ENCODE peak calls at places on chromosomes 13 and 19, in seven cellular contexts. A, H, Z, J, G, Y and D are unnamed samples.

GRCh38 chr19:11242864-11243797 is 3.7 kb downstream of the ANGPTL8 start:
- DNase-seq in A (peak), H (peak), Z (peak), J (peak), G (peak), Y (peak), D (peak)

GRCh38 chr19:7864719-7865074 is 9.5 kb downstream of the PRR36 start:
- DNase-seq in A (no peak), H (no peak), Z (no peak), J (no peak), G (no peak), Y (no peak), D (no peak)

GRCh38 chr19:30272554-30272953 is 99.6 kb upstream of the ZNF536 start:
- DNase-seq in A (no peak), H (no peak), Z (no peak), J (no peak), G (no peak), Y (no peak), D (no peak)

GRCh38 chr13:24232037-24232436 is 71.5 kb downstream of the SPATA13 start:
- DNase-seq in A (no peak), H (no peak), Z (no peak), J (no peak), G (no peak), Y (no peak), D (no peak)

GRCh38 chr19:53432088-53432661 is 391 bp downstream of the ZNF761 start:
- DNase-seq in A (peak), H (peak), Z (no peak), J (peak), G (peak), Y (no peak), D (no peak)

GRCh38 chr19:1263198-1263597 is 5.9 kb upstream of the CIRBP start:
- DNase-seq in A (no peak), H (no peak), Z (no peak), J (no peak), G (no peak), Y (no peak), D (no peak)

GRCh38 chr19:55398200-55398947 is 9.2 kb downstream of the UBE2S start:
- DNase-seq in A (no peak), H (no peak), Z (no peak), J (no peak), G (no peak), Y (no peak), D (no peak)

GRCh38 chr19:807627-808175 is 10.4 kb downstream of the PTBP1 start:
- DNase-seq in A (no peak), H (no peak), Z (no peak), J (no peak), G (no peak), Y (no peak), D (no peak)

GRCh38 chr19:49481020-49481683 is 6.3 kb upstream of the RPL13A start:
- DNase-seq in A (no peak), H (no peak), Z (peak), J (no peak), G (no peak), Y (no peak), D (no peak)

GRCh38 chr13:44439615-44440014 is 66.0 kb downstream of the SERP2 start:
- DNase-seq in A (no peak), H (no peak), Z (no peak), J (no peak), G (no peak), Y (no peak), D (no peak)

GRCh38 chr13:21347753-21348318 is 111.3 kb downstream of the ZDHHC20 start:
- DNase-seq in A (no peak), H (peak), Z (peak), J (no peak), G (no peak), Y (no peak), D (no peak)

GRCh38 chr13:73767747-73768315 is 366.4 kb downstream of the KLF12 start:
- DNase-seq in A (no peak), H (peak), Z (no peak), J (peak), G (no peak), Y (no peak), D (no peak)

GRCh38 chr13:102517959-102518358 is 78.8 kb upstream of the TPP2 start:
- DNase-seq in A (no peak), H (no peak), Z (no peak), J (no peak), G (no peak), Y (no peak), D (no peak)

GRCh38 chr19:4583961-4584669 is 24.6 kb upstream of the SEMA6B start:
- DNase-seq in A (no peak), H (peak), Z (peak), J (peak), G (no peak), Y (no peak), D (peak)

GRCh38 chr19:463483-464130 is 2.8 kb upstream of the SHC2 start:
- DNase-seq in A (no peak), H (no peak), Z (no peak), J (no peak), G (no peak), Y (no peak), D (no peak)

GRCh38 chr13:50511877-50512332 is 331.6 kb downstream of the DLEU7 start:
- DNase-seq in A (no peak), H (no peak), Z (no peak), J (no peak), G (no peak), Y (no peak), D (no peak)

GRCh38 chr13:97258801-97259200 is 36.7 kb downstream of the MBNL2 start:
- DNase-seq in A (no peak), H (no peak), Z (no peak), J (no peak), G (no peak), Y (no peak), D (no peak)

GRCh38 chr19:5811117-5811516 is 6.2 kb downstream of the NRTN start:
- DNase-seq in A (no peak), H (no peak), Z (no peak), J (no peak), G (no peak), Y (no peak), D (no peak)

GRCh38 chr13:63551731-63552130 is 2136.1 kb upstream of the PCDH20 start:
- DNase-seq in A (no peak), H (no peak), Z (no peak), J (no peak), G (no peak), Y (no peak), D (no peak)

GRCh38 chr13:94351292-94352000 is 128.0 kb downstream of the DCT start:
- DNase-seq in A (no peak), H (no peak), Z (no peak), J (peak), G (no peak), Y (no peak), D (no peak)

GRCh38 chr13:73337511-73337910 is 278.7 kb downstream of the KLF5 start:
- DNase-seq in A (no peak), H (no peak), Z (no peak), J (no peak), G (no peak), Y (no peak), D (no peak)

GRCh38 chr13:99505814-99506269 is 4.6 kb downstream of the TM9SF2 start:
- DNase-seq in A (no peak), H (no peak), Z (no peak), J (no peak), G (no peak), Y (no peak), D (no peak)

GRCh38 chr13:59270327-59270726 is 893.4 kb downstream of the DIAPH3 start:
- DNase-seq in A (no peak), H (no peak), Z (no peak), J (no peak), G (no peak), Y (no peak), D (no peak)

GRCh38 chr13:99959538-99960230 is 11.9 kb downstream of the ZIC5 start:
- DNase-seq in A (no peak), H (peak), Z (no peak), J (no peak), G (peak), Y (no peak), D (no peak)

GRCh38 chr13:100836696-100837095 is 162.1 kb upstream of the TMTC4 start:
- DNase-seq in A (no peak), H (no peak), Z (no peak), J (no peak), G (no peak), Y (no peak), D (no peak)

GRCh38 chr19:51196181-51196580 is 28.7 kb upstream of the CD33 start:
- DNase-seq in A (no peak), H (no peak), Z (no peak), J (no peak), G (no peak), Y (no peak), D (no peak)

GRCh38 chr19:6210721-6211600 is 68.8 kb downstream of the MLLT1 start:
- DNase-seq in A (no peak), H (no peak), Z (no peak), J (no peak), G (no peak), Y (no peak), D (no peak)

GRCh38 chr13:73146705-73147104 is 87.9 kb downstream of the KLF5 start:
- DNase-seq in A (no peak), H (no peak), Z (no peak), J (no peak), G (no peak), Y (no peak), D (no peak)

GRCh38 chr19:38417544-38418506 is 8.2 kb downstream of the RASGRP4 start:
- DNase-seq in A (peak), H (peak), Z (peak), J (peak), G (peak), Y (no peak), D (no peak)

GRCh38 chr13:100102042-100102441 is 13.1 kb downstream of the PCCA start:
- DNase-seq in A (no peak), H (no peak), Z (no peak), J (no peak), G (no peak), Y (no peak), D (no peak)

GRCh38 chr19:50728084-50728737 is 5.0 kb downstream of the CLEC11A start:
- DNase-seq in A (peak), H (peak), Z (peak), J (peak), G (peak), Y (no peak), D (peak)

GRCh38 chr19:7918615-7919421 is 1.3 kb upstream of the SNAPC2 start:
- DNase-seq in A (no peak), H (no peak), Z (no peak), J (no peak), G (no peak), Y (no peak), D (no peak)

GRCh38 chr19:33194884-33195710 is 967 bp downstream of the LRP3 start:
- DNase-seq in A (peak), H (peak), Z (no peak), J (no peak), G (peak), Y (no peak), D (peak)

GRCh38 chr19:33195711-33196347 is 1.7 kb downstream of the LRP3 start:
- DNase-seq in A (no peak), H (no peak), Z (no peak), J (no peak), G (no peak), Y (no peak), D (peak)

GRCh38 chr19:33194527-33194883 is 375 bp downstream of the LRP3 start:
- DNase-seq in A (no peak), H (peak), Z (no peak), J (no peak), G (no peak), Y (no peak), D (no peak)

GRCh38 chr19:33197591-33198000 is 3.5 kb downstream of the LRP3 start:
- DNase-seq in A (no peak), H (no peak), Z (no peak), J (no peak), G (no peak), Y (no peak), D (no peak)

DNA sequence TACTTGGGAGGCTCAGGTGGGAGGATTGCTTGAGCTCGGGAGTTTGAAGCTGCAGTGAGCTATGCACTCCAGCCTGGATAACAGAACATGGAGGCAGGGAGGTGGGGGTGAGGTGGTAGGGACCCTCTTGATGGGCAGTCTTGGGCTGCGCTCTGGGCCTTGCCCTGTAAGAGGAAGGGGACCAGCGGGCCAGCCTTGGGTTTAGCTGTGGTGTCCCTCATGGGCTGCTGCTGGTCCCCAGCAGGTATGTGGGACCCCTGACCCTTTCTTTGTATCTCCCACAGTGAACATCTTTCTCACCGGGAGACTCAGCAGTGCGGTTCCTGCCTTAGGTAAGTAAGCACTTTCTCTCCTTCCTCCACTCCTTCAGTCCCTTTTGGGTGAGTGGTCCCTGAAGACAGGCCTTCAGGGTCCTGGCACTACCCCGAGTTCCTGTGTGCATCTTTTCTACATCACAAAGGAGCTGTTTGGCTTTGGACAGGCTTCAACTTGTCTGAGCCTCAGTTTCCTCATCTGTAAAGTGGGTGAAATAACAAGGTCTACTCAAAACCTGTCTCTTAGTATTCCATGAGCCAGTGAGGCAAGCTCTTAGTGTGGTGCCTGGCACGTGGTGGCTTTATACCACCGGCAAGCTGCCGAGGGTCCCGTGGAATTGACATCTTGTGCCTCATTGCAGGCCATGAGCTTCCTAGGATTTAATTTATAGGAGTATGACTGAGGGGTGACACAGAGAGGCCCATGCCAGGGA is 2.5 kb downstream of the LRP3 start:
- DNase-seq in A (no peak), H (no peak), Z (no peak), J (no peak), G (no peak), Y (no peak), D (no peak)
- TF ChIP-seq CTCF in A (no peak), H (no peak), Z (no peak), J (no peak), G (no peak), Y (no peak), D (no peak)

GRCh38 chr13:87778128-87778527 is 107.0 kb downstream of the SLITRK5 start:
- DNase-seq in A (no peak), H (no peak), Z (no peak), J (no peak), G (no peak), Y (no peak), D (no peak)

GRCh38 chr13:87779451-87779850 is 108.3 kb downstream of the SLITRK5 start:
- DNase-seq in A (no peak), H (no peak), Z (no peak), J (no peak), G (no peak), Y (no peak), D (no peak)

DNA sequence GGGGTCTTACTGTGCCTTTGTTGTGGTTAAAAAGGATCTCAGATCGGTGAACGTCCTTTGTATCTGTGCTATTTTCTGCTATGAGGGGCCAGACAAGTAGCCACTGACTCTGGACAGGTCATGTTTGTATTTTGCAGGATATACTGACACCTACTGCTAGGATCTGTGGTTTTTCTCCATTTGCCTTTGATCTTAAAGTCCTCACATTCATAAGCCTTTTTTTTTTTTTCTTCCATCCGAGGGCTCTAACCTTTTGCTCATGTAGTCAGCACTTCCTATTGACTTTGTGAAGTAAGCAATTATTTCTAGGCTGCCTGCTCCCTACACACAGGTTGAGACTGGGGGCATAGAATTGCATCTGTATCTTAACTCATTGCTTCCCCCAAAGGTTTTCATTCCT is 106.2 kb downstream of the SLITRK5 start:
- DNase-seq in A (no peak), H (no peak), Z (no peak), J (no peak), G (no peak), Y (no peak), D (no peak)
- TF ChIP-seq CTCF in A (no peak), H (no peak), Z (peak), J (no peak), G (no peak), Y (no peak), D (no peak)

DNA sequence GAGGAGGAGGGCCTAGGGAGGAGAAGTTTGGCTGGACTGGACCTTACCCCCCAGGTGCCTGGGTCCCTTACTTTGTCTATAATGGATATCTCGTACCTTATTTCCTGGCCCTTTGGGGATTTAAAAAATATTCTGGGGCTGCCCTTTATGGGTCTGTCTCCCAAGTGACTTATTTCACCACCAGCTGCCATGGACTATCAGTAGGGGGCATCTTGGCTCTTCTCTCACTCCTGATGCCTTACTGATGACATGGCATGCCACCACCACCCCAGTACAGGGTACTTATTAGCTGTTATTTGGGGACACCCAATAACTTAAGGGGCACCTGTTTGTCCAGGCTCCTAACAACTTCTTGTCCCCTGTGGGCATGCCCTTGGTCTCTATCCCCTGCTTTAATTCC is 38.0 kb downstream of the NFIX start:
- DNase-seq in A (no peak), H (no peak), Z (no peak), J (no peak), G (no peak), Y (no peak), D (no peak)
- TF ChIP-seq CTCF in A (no peak), H (no peak), Z (peak), J (no peak), G (no peak), Y (no peak), D (no peak)

DNA sequence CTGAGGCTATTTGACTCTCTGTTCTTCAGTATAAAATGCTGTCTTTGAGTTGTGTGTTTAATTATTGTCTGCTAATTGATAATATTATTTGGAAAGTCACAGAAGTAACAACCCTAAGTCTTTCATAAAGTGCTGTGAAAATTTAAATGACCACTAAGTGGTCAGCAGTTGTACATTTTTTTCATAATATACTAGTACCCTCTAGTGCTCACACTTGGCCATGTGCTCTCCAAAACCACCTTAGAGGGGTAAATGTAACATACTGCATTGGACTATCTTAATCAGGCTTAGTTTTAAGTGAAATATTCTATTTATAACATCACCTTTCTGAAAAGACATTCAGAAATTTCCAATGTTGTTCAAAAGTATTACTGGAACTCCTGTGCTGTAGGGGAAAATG is 745.3 kb downstream of the GPC5 start:
- DNase-seq in A (no peak), H (no peak), Z (no peak), J (no peak), G (no peak), Y (no peak), D (no peak)
- TF ChIP-seq CTCF in A (no peak), H (no peak), Z (no peak), J (no peak), G (no peak), Y (no peak), D (peak)

GRCh38 chr19:16074488-16075365 is 1.6 kb upstream of the TPM4 start:
- DNase-seq in A (no peak), H (no peak), Z (no peak), J (no peak), G (no peak), Y (peak), D (no peak)

GRCh38 chr19:16075430-16076153 is 703 bp upstream of the TPM4 start:
- DNase-seq in A (no peak), H (no peak), Z (no peak), J (peak), G (no peak), Y (peak), D (no peak)

GRCh38 chr19:16078311-16078758 is 2.0 kb downstream of the TPM4 start:
- DNase-seq in A (no peak), H (no peak), Z (no peak), J (peak), G (no peak), Y (peak), D (no peak)

GRCh38 chr19:16076958-16077611 is 790 bp downstream of the TPM4 start:
- DNase-seq in A (peak), H (peak), Z (no peak), J (peak), G (peak), Y (peak), D (no peak)

DNA sequence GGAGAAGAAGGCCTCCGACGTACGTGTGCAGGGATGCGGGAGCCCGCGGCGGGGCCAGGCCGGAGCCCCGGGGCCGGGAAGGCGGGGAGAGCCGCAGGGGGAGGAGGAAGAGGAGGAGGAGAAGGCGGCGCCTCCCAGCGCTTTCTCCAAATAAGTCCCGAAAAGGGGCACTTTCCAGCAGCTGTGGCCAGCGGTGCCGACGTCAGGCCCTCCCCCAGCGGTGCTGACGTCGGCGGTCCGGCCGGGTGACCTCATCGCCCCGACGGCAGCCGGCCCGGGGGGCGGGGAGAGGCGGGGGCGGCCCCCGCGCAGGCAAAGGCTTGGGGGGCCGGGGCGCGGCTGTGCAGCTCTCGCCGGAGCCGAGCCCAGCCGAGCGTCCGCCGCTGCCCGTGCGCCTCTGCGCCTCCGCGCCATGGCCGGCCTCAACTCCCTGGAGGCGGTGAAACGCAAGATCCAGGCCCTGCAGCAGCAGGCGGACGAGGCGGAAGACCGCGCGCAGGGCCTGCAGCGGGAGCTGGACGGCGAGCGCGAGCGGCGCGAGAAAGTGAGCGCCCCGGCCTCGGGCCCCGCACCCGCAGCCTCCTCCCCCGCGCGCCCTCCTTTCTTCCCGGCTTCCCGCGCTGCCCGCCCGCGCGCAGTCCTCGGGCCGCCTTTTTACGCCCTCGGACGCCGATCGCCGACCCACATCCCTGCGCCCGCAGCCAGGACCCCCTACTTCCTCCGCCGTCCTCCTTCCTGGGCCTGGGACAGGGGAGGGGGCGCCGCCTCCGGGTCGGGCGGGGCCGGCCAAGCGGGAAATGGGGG is at the start of gene TPM4:
- DNase-seq in A (peak), H (peak), Z (peak), J (peak), G (peak), Y (peak), D (peak)
- TF ChIP-seq CTCF in A (no peak), H (no peak), Z (no peak), J (no peak), G (no peak), Y (no peak), D (no peak)

GRCh38 chr13:114110091-114110829 is 22.2 kb downstream of the RASA3 start:
- DNase-seq in A (peak), H (peak), Z (peak), J (peak), G (peak), Y (peak), D (no peak)
- TF ChIP-seq CTCF in A (no peak), H (no peak), Z (peak), J (peak), G (no peak), Y (no peak), D (no peak)